ENCODE peak calls at places on chromosomes 1 and 21, in ten cellular contexts. F is NCI-H1694, E is tibial nerve, G is AML-193, Y is GM20000, P is OCI-M1, Q is foreskin fibroblast, H is body of pancreas, J is iris pigment epithelial cell, A is HEK293T. U is an unnamed sample.

GRCh38 chr1:155977607-155978324 is 581 bp downstream of the ARHGEF2 start:
- DNase-seq in H (peak), J (no peak), G (no peak), A (peak), E (no peak), P (peak), F (no peak), Y (peak), Q (peak), U (no peak)

GRCh38 chr1:78036450-78036849 is 9.3 kb upstream of the GIPC2 start:
- DNase-seq in P (no peak), Y (no peak), Q (no peak), F (no peak), H (no peak), G (no peak), E (no peak), J (no peak), A (no peak), U (no peak)

GRCh38 chr1:187038789-187039188 is 210.0 kb downstream of the PLA2G4A start:
- DNase-seq in G (peak), F (no peak), E (no peak), Y (no peak), P (peak), J (peak), H (no peak), A (no peak), Q (no peak), U (no peak)

GRCh38 chr1:170049191-170049800 is 25.2 kb downstream of the KIFAP3 start:
- DNase-seq in J (no peak), Q (no peak), G (no peak), H (no peak), P (no peak), Y (no peak), E (no peak), F (no peak), A (no peak), U (peak)

GRCh38 chr1:18341291-18342058 is 139.3 kb upstream of the KLHDC7A start:
- DNase-seq in G (no peak), J (no peak), P (no peak), Q (no peak), Y (no peak), E (no peak), H (no peak), A (no peak), F (peak), U (no peak)

GRCh38 chr21:45341779-45342178 is 54.1 kb upstream of the POFUT2 start:
- DNase-seq in H (peak), J (peak), P (no peak), Y (no peak), E (no peak), Q (no peak), F (no peak), A (no peak), G (no peak), U (no peak)

GRCh38 chr1:205658943-205659581 is 21.2 kb downstream of the SLC45A3 start:
- DNase-seq in Q (peak), G (peak), H (peak), F (peak), Y (peak), J (peak), E (peak), P (peak), A (peak), U (peak)

GRCh38 chr1:11948822-11949458 is 14.4 kb downstream of the PLOD1 start:
- DNase-seq in Q (no peak), P (peak), H (no peak), F (no peak), E (no peak), A (peak), J (no peak), G (no peak), Y (no peak), U (no peak)

GRCh38 chr1:172449585-172450523 is 6.0 kb upstream of the PIGC start:
- DNase-seq in F (peak), E (peak), Q (peak), P (peak), A (peak), Y (peak), J (peak), H (peak), G (peak), U (peak)

GRCh38 chr1:12600880-12601633 is 17.0 kb downstream of the DHRS3 start:
- DNase-seq in P (peak), G (no peak), H (peak), E (no peak), F (no peak), J (peak), Q (peak), A (peak), Y (peak), U (no peak)

GRCh38 chr1:147725685-147726084 is 34.7 kb downstream of the GJA5 start:
- DNase-seq in F (no peak), Y (no peak), J (no peak), H (no peak), A (no peak), G (no peak), Q (no peak), E (no peak), P (no peak), U (no peak)

GRCh38 chr1:30284226-30284625 is 439.2 kb downstream of the MATN1 start:
- DNase-seq in Y (no peak), E (no peak), J (no peak), H (no peak), F (no peak), Q (no peak), G (no peak), P (no peak), A (no peak), U (no peak)

GRCh38 chr21:29114765-29115164 is 15.7 kb upstream of the MAP3K7CL start:
- DNase-seq in A (peak), J (peak), H (no peak), F (no peak), E (no peak), G (no peak), Y (no peak), Q (peak), P (no peak), U (no peak)

GRCh38 chr1:192580351-192580962 is 4.9 kb downstream of the RGS1 start:
- DNase-seq in A (peak), G (peak), P (peak), H (peak), E (peak), Q (peak), F (no peak), J (peak), Y (peak), U (no peak)

GRCh38 chr1:66335859-66336640 is 197.9 kb upstream of the SGIP1 start:
- DNase-seq in P (peak), Y (peak), A (no peak), J (peak), F (peak), H (peak), Q (peak), E (peak), G (peak), U (peak)

GRCh38 chr21:27831821-27832569 is 865.1 kb upstream of the ADAMTS5 start:
- DNase-seq in P (no peak), J (peak), E (no peak), Q (peak), H (no peak), G (no peak), F (no peak), Y (no peak), A (no peak), U (no peak)